ENCODE peak calls at places on chromosome 21, in eight cellular contexts. R is putamen; O is fibroblast of lung; B is type B pancreatic cell; K is stimulated activated CD8-positive, alpha-beta memory T cell treated with anti-CD3 and anti-CD28 coated beads, Interleukin-2, amount 100 ng/mL, for 48 hours; N is IMR-90; L is smooth muscle cell of the brain vasculature; U is DMS153. C is an unnamed sample.

GRCh38 chr21:39048064-39048463 is 135.2 kb downstream of the PSMG1 start:
- DNase-seq in R (no peak), O (peak), B (peak), K (no peak), N (peak), L (no peak), U (peak), C (no peak)

GRCh38 chr21:14070049-14070893 is 140.5 kb downstream of the LIPI start:
- DNase-seq in R (no peak), O (no peak), B (no peak), K (no peak), N (no peak), L (no peak), U (no peak), C (no peak)

GRCh38 chr21:39220150-39220549 is 36.9 kb upstream of the PSMG1 start:
- DNase-seq in R (no peak), O (no peak), B (no peak), K (no peak), N (no peak), L (no peak), U (no peak), C (no peak)

GRCh38 chr21:46322351-46323226 is 1.1 kb downstream of the C21orf58 start:
- DNase-seq in R (no peak), O (peak), B (no peak), K (peak), N (peak), L (no peak), U (no peak), C (no peak)

GRCh38 chr21:45420623-45421041 is 15.7 kb downstream of the COL18A1 start:
- DNase-seq in R (no peak), O (no peak), B (no peak), K (no peak), N (no peak), L (no peak), U (no peak), C (peak)

GRCh38 chr21:40706806-40707205 is 140.2 kb downstream of the DSCAM start:
- DNase-seq in R (no peak), O (no peak), B (no peak), K (no peak), N (no peak), L (no peak), U (no peak), C (no peak)

GRCh38 chr21:38958940-38959685 is 153.4 kb downstream of the ETS2 start:
- DNase-seq in R (peak), O (peak), B (no peak), K (no peak), N (peak), L (no peak), U (no peak), C (no peak)

GRCh38 chr21:15423676-15424445 is 305.9 kb upstream of the USP25 start:
- DNase-seq in R (no peak), O (no peak), B (no peak), K (no peak), N (no peak), L (no peak), U (no peak), C (no peak)

C was measured in WERI-Rb-1.